ENCODE peak calls at places on chromosomes 6 and 20, in seven cellular contexts. B is naive thymus-derived CD8-positive, alpha-beta T cell; Q is choroid plexus epithelial cell; X is WERI-Rb-1; C is fibroblast of the aortic adventitia; T is NCI-H524; P is GM12864. G is an unnamed sample.

GRCh38 chr6:167047554-167047953 is 48.4 kb downstream of the CEP43 start:
- DNase-seq in B (no peak), Q (no peak), X (no peak), C (no peak), T (no peak), P (peak), G (no peak)

GRCh38 chr20:57663681-57664451 is 43.6 kb upstream of the ZBP1 start:
- DNase-seq in B (no peak), Q (no peak), X (no peak), C (no peak), T (no peak), P (no peak), G (no peak)

GRCh38 chr6:19333936-19334335 is 503.2 kb upstream of the ID4 start:
- DNase-seq in B (no peak), Q (peak), X (no peak), C (peak), T (no peak), P (no peak), G (no peak)

GRCh38 chr6:52390361-52390727 is 28.4 kb downstream of the PAQR8 start:
- DNase-seq in B (peak), Q (peak), X (no peak), C (peak), T (no peak), P (peak), G (no peak)

GRCh38 chr6:166258854-166259276 is 49.3 kb downstream of the PRR18 start:
- DNase-seq in B (no peak), Q (no peak), X (no peak), C (no peak), T (no peak), P (no peak), G (no peak)

GRCh38 chr20:41185013-41185757 is 47.8 kb downstream of the PLCG1 start:
- DNase-seq in B (no peak), Q (no peak), X (no peak), C (no peak), T (peak), P (no peak), G (no peak)

GRCh38 chr6:35554811-35555210 is 42.1 kb upstream of the TULP1 start:
- DNase-seq in B (no peak), Q (no peak), X (no peak), C (no peak), T (no peak), P (no peak), G (no peak)

GRCh38 chr20:21182832-21183563 is 57.1 kb downstream of the KIZ start:
- DNase-seq in B (no peak), Q (peak), X (no peak), C (peak), T (no peak), P (no peak), G (no peak)

GRCh38 chr6:88891135-88891845 is 72.1 kb downstream of the RNGTT start:
- DNase-seq in B (no peak), Q (peak), X (no peak), C (no peak), T (no peak), P (no peak), G (no peak)

GRCh38 chr6:11460001-11460668 is 77.4 kb upstream of the TMEM170B start:
- DNase-seq in B (no peak), Q (peak), X (no peak), C (peak), T (no peak), P (no peak), G (no peak)

GRCh38 chr6:12029979-12030737 is 18.0 kb downstream of the HIVEP1 start:
- DNase-seq in B (no peak), Q (no peak), X (no peak), C (no peak), T (no peak), P (no peak), G (no peak)

GRCh38 chr6:88304515-88304914 is 138.4 kb upstream of the CNR1 start:
- DNase-seq in B (no peak), Q (no peak), X (no peak), C (no peak), T (no peak), P (no peak), G (no peak)

GRCh38 chr6:164812706-164813105 is 496.7 kb downstream of the C6orf118 start:
- DNase-seq in B (no peak), Q (no peak), X (no peak), C (no peak), T (no peak), P (no peak), G (no peak)

GRCh38 chr20:46022411-46023147 is 6.4 kb upstream of the SLC12A5 start:
- DNase-seq in B (peak), Q (peak), X (peak), C (peak), T (peak), P (no peak), G (peak)

GRCh38 chr6:158943380-158944032 is 56.5 kb downstream of the RSPH3 start:
- DNase-seq in B (no peak), Q (no peak), X (no peak), C (no peak), T (no peak), P (no peak), G (no peak)

GRCh38 chr6:150196942-150197745 is 54.3 kb downstream of the PPP1R14C start:
- DNase-seq in B (no peak), Q (no peak), X (no peak), C (no peak), T (peak), P (no peak), G (no peak)

GRCh38 chr6:157236040-157236725 is 87.1 kb downstream of the TMEM242 start:
- DNase-seq in B (peak), Q (no peak), X (no peak), C (no peak), T (no peak), P (no peak), G (peak)

GRCh38 chr6:139568956-139569538 is 194.6 kb upstream of the CITED2 start:
- DNase-seq in B (no peak), Q (peak), X (no peak), C (peak), T (no peak), P (no peak), G (no peak)

GRCh38 chr6:109429496-109429895 is 10.9 kb downstream of the PPIL6 start:
- DNase-seq in B (no peak), Q (no peak), X (no peak), C (no peak), T (no peak), P (no peak), G (no peak)

GRCh38 chr6:41713161-41713649 is 22.2 kb downstream of the TFEB start:
- DNase-seq in B (no peak), Q (no peak), X (no peak), C (peak), T (no peak), P (no peak), G (no peak)

GRCh38 chr6:150567823-150568383 is 31.8 kb upstream of the PLEKHG1 start:
- DNase-seq in B (no peak), Q (no peak), X (no peak), C (no peak), T (peak), P (no peak), G (no peak)

GRCh38 chr6:157764346-157765068 is 58.5 kb upstream of the SNX9 start:
- DNase-seq in B (peak), Q (peak), X (no peak), C (peak), T (no peak), P (peak), G (peak)

GRCh38 chr6:121652726-121653623 is 217.5 kb downstream of the GJA1 start:
- DNase-seq in B (no peak), Q (peak), X (no peak), C (peak), T (no peak), P (no peak), G (no peak)

GRCh38 chr20:41989039-41989679 is 371.0 kb upstream of the CHD6 start:
- DNase-seq in B (no peak), Q (no peak), X (no peak), C (no peak), T (no peak), P (no peak), G (no peak)

GRCh38 chr6:153856929-153857376 is 182.1 kb upstream of the OPRM1 start:
- DNase-seq in B (no peak), Q (no peak), X (no peak), C (no peak), T (no peak), P (no peak), G (no peak)

GRCh38 chr20:38231786-38232130 is 28.8 kb downstream of the KIAA1755 start:
- DNase-seq in B (no peak), Q (peak), X (no peak), C (peak), T (no peak), P (no peak), G (no peak)

GRCh38 chr6:93678841-93679454 is 259.6 kb upstream of the EPHA7 start:
- DNase-seq in B (no peak), Q (peak), X (no peak), C (peak), T (no peak), P (no peak), G (no peak)

GRCh38 chr6:8743146-8743745 is 307.9 kb upstream of the SLC35B3 start:
- DNase-seq in B (no peak), Q (no peak), X (no peak), C (no peak), T (no peak), P (no peak), G (no peak)

GRCh38 chr6:36364669-36365479 is 22.6 kb downstream of the ETV7 start:
- DNase-seq in B (no peak), Q (peak), X (no peak), C (peak), T (no peak), P (no peak), G (no peak)

GRCh38 chr20:31580706-31581105 is 24.4 kb upstream of the ID1 start:
- DNase-seq in B (no peak), Q (no peak), X (no peak), C (no peak), T (no peak), P (no peak), G (no peak)

GRCh38 chr20:38120625-38120988 is 44.5 kb downstream of the TGM2 start:
- DNase-seq in B (no peak), Q (no peak), X (no peak), C (no peak), T (no peak), P (no peak), G (no peak)

G was measured in ELF-1.